ENCODE peak calls at places on chromosomes 12 and 14, in eight cellular contexts. E, V, L, O, Q, M, B and R are unnamed samples.

GRCh38 chr14:61065671-61066070 is 84.6 kb downstream of the SLC38A6 start:
- DNase-seq in E (no peak), V (no peak), L (no peak), O (no peak), Q (no peak), M (no peak), B (no peak), R (no peak)

GRCh38 chr12:130549361-130549760 is 166.7 kb downstream of the RIMBP2 start:
- DNase-seq in E (no peak), V (no peak), L (no peak), O (no peak), Q (no peak), M (no peak), B (no peak), R (no peak)

GRCh38 chr12:107829271-107829670 is 54.8 kb downstream of the ASCL4 start:
- DNase-seq in E (no peak), V (no peak), L (no peak), O (no peak), Q (no peak), M (no peak), B (no peak), R (no peak)

GRCh38 chr14:70061108-70061507 is 127.6 kb downstream of the SLC8A3 start:
- DNase-seq in E (no peak), V (no peak), L (no peak), O (no peak), Q (peak), M (no peak), B (no peak), R (no peak)

GRCh38 chr12:10385181-10385613 is 4.6 kb downstream of the KLRK1 start:
- DNase-seq in E (no peak), V (no peak), L (peak), O (peak), Q (peak), M (peak), B (no peak), R (no peak)

GRCh38 chr14:78127233-78127632 is 42.9 kb upstream of the NRXN3 start:
- DNase-seq in E (no peak), V (no peak), L (no peak), O (no peak), Q (no peak), M (no peak), B (no peak), R (no peak)

GRCh38 chr14:60655114-60655897 is 6.0 kb upstream of the SIX1 start:
- DNase-seq in E (no peak), V (no peak), L (no peak), O (no peak), Q (no peak), M (no peak), B (no peak), R (no peak)

GRCh38 chr14:52146504-52146903 is 77.6 kb upstream of the NID2 start:
- DNase-seq in E (no peak), V (no peak), L (no peak), O (no peak), Q (no peak), M (peak), B (no peak), R (no peak)

GRCh38 chr14:89428556-89429196 is 11.6 kb upstream of the FOXN3 start:
- DNase-seq in E (no peak), V (no peak), L (no peak), O (no peak), Q (peak), M (no peak), B (no peak), R (no peak)
- TF ChIP-seq CTCF in E (no peak), V (no peak), L (no peak), O (no peak), Q (no peak), M (no peak), B (no peak), R (no peak)

GRCh38 chr14:99137913-99138571 is 134.0 kb downstream of the BCL11B start:
- DNase-seq in E (no peak), V (no peak), L (no peak), O (no peak), Q (no peak), M (no peak), B (peak), R (no peak)

GRCh38 chr14:99136047-99136400 is 136.0 kb downstream of the BCL11B start:
- DNase-seq in E (no peak), V (peak), L (no peak), O (no peak), Q (no peak), M (no peak), B (no peak), R (no peak)

GRCh38 chr14:99138999-99139865 is 132.8 kb downstream of the BCL11B start:
- DNase-seq in E (no peak), V (no peak), L (no peak), O (no peak), Q (no peak), M (no peak), B (no peak), R (no peak)

GRCh38 chr14:99136401-99136800 is 135.6 kb downstream of the BCL11B start:
- DNase-seq in E (no peak), V (no peak), L (no peak), O (no peak), Q (no peak), M (no peak), B (no peak), R (no peak)

DNA sequence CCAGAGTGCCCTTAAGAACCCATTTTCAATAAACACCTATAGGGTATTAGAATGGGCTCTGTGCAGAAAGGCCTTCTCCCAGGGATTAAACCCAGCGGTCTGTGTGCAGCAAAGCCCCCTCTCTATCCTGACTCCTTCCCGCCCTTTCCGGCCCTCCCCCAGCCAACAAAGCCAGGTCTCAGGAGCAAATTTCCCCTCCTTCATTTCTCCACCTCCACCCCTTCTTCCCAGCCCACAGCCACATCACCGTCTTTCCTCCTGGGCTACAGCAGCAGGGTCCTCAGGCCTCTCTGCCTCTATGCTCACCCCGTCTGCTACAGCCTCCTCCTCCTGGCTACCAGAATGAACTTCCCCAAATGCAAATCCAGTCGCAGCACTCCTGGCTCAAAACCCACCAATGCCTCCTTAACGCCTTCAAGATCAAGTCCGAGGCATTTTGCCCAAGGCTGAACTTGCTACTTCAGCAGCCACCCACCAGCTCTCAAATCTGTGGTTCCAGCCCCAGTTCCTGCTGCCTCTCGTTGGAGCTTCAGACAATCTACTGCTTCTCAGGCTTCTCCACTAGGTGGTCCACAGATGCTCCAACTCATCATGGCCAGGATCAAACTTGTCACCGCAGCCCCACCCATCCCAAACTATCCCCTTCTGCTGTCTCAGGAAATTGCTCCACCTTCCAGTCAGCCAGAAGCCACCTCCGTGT is 134.8 kb downstream of the BCL11B start:
- DNase-seq in E (no peak), V (no peak), L (no peak), O (no peak), Q (no peak), M (no peak), B (no peak), R (no peak)
- TF ChIP-seq CTCF in E (no peak), V (no peak), L (no peak), O (no peak), Q (no peak), M (no peak), B (no peak), R (no peak)

GRCh38 chr12:67151891-67152290 is 117.3 kb upstream of the CAND1 start:
- DNase-seq in E (no peak), V (no peak), L (no peak), O (no peak), Q (no peak), M (no peak), B (no peak), R (no peak)
- TF ChIP-seq CTCF in E (no peak), V (no peak), L (no peak), O (no peak), Q (no peak), M (no peak), B (no peak), R (no peak)

GRCh38 chr14:90905531-90905930 is 89.3 kb upstream of the TTC7B start:
- DNase-seq in E (no peak), V (no peak), L (no peak), O (no peak), Q (no peak), M (no peak), B (no peak), R (no peak)

GRCh38 chr14:90903101-90903500 is 86.9 kb upstream of the TTC7B start:
- DNase-seq in E (peak), V (no peak), L (peak), O (peak), Q (peak), M (peak), B (peak), R (peak)

GRCh38 chr14:90897022-90897421 is 80.8 kb upstream of the TTC7B start:
- DNase-seq in E (no peak), V (no peak), L (no peak), O (no peak), Q (no peak), M (no peak), B (no peak), R (no peak)

GRCh38 chr14:90900712-90901111 is 84.5 kb upstream of the TTC7B start:
- DNase-seq in E (no peak), V (no peak), L (no peak), O (no peak), Q (no peak), M (peak), B (no peak), R (no peak)
- TF ChIP-seq CTCF in E (peak), V (peak), L (peak), O (peak), Q (no peak), M (peak), B (no peak), R (no peak)

GRCh38 chr14:53183611-53184010 is 30.5 kb upstream of the DDHD1 start:
- DNase-seq in E (no peak), V (no peak), L (peak), O (peak), Q (no peak), M (peak), B (no peak), R (no peak)

GRCh38 chr14:53186532-53186931 is 33.4 kb upstream of the DDHD1 start:
- DNase-seq in E (no peak), V (no peak), L (no peak), O (no peak), Q (no peak), M (no peak), B (no peak), R (no peak)

GRCh38 chr14:53174918-53175317 is 21.8 kb upstream of the DDHD1 start:
- DNase-seq in E (no peak), V (no peak), L (no peak), O (no peak), Q (no peak), M (no peak), B (no peak), R (no peak)

GRCh38 chr14:53183071-53183470 is 29.9 kb upstream of the DDHD1 start:
- DNase-seq in E (no peak), V (no peak), L (no peak), O (no peak), Q (no peak), M (no peak), B (no peak), R (no peak)

DNA sequence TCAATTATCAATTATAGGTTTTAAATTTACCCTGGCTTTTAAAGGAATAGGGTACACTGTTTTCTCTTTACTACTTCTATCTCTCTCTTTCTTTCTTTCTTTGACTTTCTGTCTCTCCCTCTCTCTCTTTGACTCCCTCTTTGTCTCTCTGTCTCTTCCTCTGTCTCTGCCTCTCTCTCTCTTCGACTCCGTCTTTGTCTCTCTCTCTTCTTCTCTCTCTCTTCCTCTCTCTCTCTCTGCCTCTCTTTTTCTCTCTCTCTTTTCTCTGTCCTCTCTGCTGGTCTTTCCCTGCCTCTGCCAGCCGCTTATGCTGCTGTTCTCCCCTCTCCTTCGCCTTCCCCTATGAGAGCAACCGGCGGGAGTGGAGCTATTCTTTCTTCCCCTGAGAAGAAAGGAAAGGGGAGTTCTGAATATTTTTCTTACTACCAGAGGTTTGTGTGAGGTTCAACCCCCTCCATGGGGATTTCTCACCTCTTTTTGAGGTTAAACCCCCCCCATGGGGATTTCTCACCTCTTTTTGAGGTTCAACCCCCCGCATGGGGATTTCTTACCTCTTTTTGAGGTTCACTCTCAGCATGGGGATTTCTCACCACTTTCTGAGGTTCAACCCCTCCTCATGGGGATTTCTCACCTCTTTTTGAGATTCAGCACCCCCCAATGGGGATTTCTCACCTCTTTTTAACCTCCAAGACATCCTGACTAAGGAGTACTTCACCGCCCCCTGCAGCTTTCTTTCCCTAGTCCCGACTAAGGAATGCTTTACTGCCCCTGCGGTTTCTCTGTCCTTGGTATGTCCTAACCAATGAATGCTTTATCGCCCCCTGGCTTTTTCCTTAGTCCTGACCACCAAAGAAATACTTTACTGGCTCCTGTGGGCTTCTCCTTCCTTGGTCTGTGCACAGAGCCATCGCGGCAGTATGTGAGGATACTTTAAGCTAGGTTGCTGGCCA is 27.4 kb upstream of the DDHD1 start:
- DNase-seq in E (peak), V (no peak), L (no peak), O (peak), Q (no peak), M (peak), B (no peak), R (no peak)
- TF ChIP-seq CTCF in E (peak), V (peak), L (peak), O (peak), Q (no peak), M (peak), B (no peak), R (peak)

GRCh38 chr14:20866194-20866593 is 25.0 kb upstream of the RNASE3 start:
- DNase-seq in E (no peak), V (no peak), L (no peak), O (no peak), Q (no peak), M (no peak), B (no peak), R (no peak)

GRCh38 chr14:20866963-20867362 is 24.2 kb upstream of the RNASE3 start:
- DNase-seq in E (no peak), V (no peak), L (no peak), O (no peak), Q (no peak), M (peak), B (no peak), R (no peak)
- TF ChIP-seq CTCF in E (peak), V (peak), L (peak), O (peak), Q (peak), M (peak), B (peak), R (peak)

GRCh38 chr14:74084277-74085046 is at the start of the genes ALDH6A1 and LIN52:
- DNase-seq in E (peak), V (peak), L (peak), O (peak), Q (peak), M (peak), B (peak), R (peak)
- TF ChIP-seq CTCF in E (no peak), V (peak), L (peak), O (no peak), Q (peak), M (no peak), B (no peak), R (peak)

GRCh38 chr12:103331643-103332042 is 164.1 kb downstream of the C12orf42 start:
- DNase-seq in E (no peak), V (no peak), L (no peak), O (no peak), Q (no peak), M (no peak), B (no peak), R (no peak)
- TF ChIP-seq CTCF in E (no peak), V (no peak), L (no peak), O (no peak), Q (no peak), M (no peak), B (no peak), R (no peak)

DNA sequence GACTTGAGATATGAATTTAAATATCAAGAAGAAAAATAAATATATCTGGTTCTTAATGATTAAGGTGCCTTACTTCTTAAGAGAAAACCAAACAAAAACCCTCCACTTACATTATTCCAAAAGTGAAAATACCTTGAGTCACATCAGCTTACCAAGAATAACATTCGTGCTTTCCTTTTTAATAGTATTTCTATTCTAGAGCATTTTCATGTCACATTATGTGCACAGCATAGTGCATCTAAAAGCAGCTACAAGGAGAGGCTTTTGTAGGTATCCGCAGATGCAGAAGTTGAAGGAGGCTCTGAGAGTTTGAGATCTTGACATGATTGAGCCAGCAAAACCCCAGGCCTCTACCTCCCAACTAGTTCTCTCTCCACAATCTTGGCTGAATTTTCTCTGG is 274.9 kb downstream of the AKAP6 start:
- DNase-seq in E (no peak), V (no peak), L (no peak), O (no peak), Q (no peak), M (no peak), B (peak), R (no peak)
- TF ChIP-seq CTCF in E (no peak), V (no peak), L (no peak), O (no peak), Q (no peak), M (no peak), B (no peak), R (no peak)